ENCODE peak calls at places on chromosomes 11 and 22, in seven cellular contexts. V, W, B, S, E, N and Z are unnamed samples.

GRCh38 chr11:113045146-113045545 is 83.9 kb downstream of the NCAM1 start:
- DNase-seq in W (no peak), B (no peak), S (no peak), N (no peak), E (no peak), V (no peak), Z (no peak)

GRCh38 chr11:75554258-75555022 is 7.6 kb upstream of the SERPINH1 start:
- DNase-seq in S (peak), N (peak), E (peak), B (peak), W (peak), V (peak), Z (no peak)

GRCh38 chr22:27621671-27622070 is 179.9 kb downstream of the MN1 start:
- DNase-seq in E (no peak), W (no peak), S (no peak), N (no peak), V (no peak), B (no peak), Z (no peak)

GRCh38 chr11:74538680-74539079 is 45.2 kb upstream of the LIPT2 start:
- DNase-seq in S (no peak), B (no peak), N (peak), W (no peak), E (no peak), V (no peak), Z (no peak)

GRCh38 chr11:36069576-36070214 is 125.8 kb downstream of the LDLRAD3 start:
- DNase-seq in V (no peak), B (no peak), E (no peak), W (peak), N (no peak), S (no peak), Z (no peak)

GRCh38 chr11:61294717-61295595 is at the start of gene VWCE:
- DNase-seq in B (peak), S (peak), W (peak), E (peak), V (peak), N (no peak), Z (no peak)

GRCh38 chr22:36349726-36350125 is 38.0 kb downstream of the MYH9 start:
- DNase-seq in S (no peak), V (no peak), E (no peak), W (no peak), B (no peak), N (no peak), Z (no peak)

GRCh38 chr11:95547974-95548373 is 241.6 kb downstream of the FAM76B start:
- DNase-seq in B (no peak), E (no peak), N (no peak), S (no peak), V (no peak), W (no peak), Z (no peak)

GRCh38 chr22:24975125-24975640 is 22.7 kb downstream of the KIAA1671 start:
- DNase-seq in B (no peak), W (no peak), V (no peak), E (no peak), N (no peak), S (no peak), Z (no peak)

GRCh38 chr11:422249-422656 is 7.5 kb upstream of the SIGIRR start:
- DNase-seq in W (peak), V (no peak), N (no peak), S (no peak), B (no peak), E (no peak), Z (no peak)

GRCh38 chr11:119149371-119150275 is 771 bp downstream of the ABCG4 start:
- DNase-seq in W (no peak), S (no peak), B (no peak), N (no peak), E (no peak), V (no peak), Z (no peak)
- H3K4me3 ChIP-seq in W (peak), S (peak), B (peak), N (peak), E (peak), V (no peak), Z (peak)

GRCh38 chr22:28904211-28904808 is 20.9 kb downstream of the ZNRF3 start:
- DNase-seq in W (no peak), N (no peak), E (peak), S (no peak), V (no peak), B (no peak), Z (no peak)
- H3K4me3 ChIP-seq in W (no peak), N (no peak), E (peak), S (no peak), V (no peak), B (no peak), Z (no peak)

DNA sequence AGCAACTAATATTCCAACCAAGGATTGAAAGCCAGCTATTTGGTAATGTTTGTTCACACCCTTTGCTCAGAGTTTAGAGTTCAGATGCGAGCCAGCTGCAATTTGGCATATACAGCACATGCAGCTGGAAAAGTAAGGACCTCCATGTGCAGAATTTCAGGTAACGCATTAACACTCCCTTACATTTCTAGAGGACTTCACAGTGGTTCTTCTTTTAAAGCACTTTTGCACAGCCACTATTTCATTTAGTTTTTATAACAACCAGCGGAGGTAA is 3.4 kb downstream of the POU2AF3 start:
- DNase-seq in W (no peak), S (no peak), V (no peak), E (no peak), B (no peak), N (no peak), Z (no peak)
- H3K4me3 ChIP-seq in W (no peak), S (no peak), V (no peak), E (no peak), B (no peak), N (no peak), Z (no peak)

DNA sequence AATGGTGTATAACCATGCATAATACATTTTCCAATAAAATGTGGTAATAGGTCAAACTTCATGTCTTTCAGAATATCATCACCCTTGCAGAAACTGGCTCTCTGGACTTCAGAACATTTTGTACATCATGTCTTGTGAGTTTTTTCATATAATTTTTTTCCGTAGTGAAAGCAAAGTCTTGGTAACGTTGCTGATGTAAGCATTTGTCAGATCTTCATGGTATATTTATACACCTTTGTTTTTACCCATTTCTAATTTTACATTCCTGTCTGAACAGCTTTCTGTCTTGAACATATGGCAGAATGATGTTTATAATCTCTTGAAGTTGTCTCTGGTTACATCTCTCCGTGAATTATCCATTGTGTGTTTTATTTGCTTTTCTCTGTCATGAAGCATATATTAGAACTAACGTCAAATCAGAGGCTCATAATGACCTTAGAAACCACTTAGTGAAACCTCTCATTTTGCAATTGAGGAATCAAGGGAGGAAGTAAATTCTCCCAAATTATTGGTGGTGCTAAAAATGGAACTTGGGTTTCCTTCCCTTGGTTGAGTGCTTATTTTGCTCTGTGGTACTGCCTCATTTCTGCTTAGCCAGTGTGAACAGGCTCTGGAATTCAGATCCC is 37.4 kb downstream of the CSRP3 start:
- DNase-seq in N (no peak), B (no peak), W (no peak), E (no peak), V (no peak), S (no peak), Z (no peak)
- H3K4me3 ChIP-seq in N (no peak), B (no peak), W (no peak), E (no peak), V (no peak), S (no peak), Z (no peak)

GRCh38 chr11:104164028-104164520 is at the start of gene PDGFD:
- DNase-seq in V (peak), S (peak), W (no peak), N (no peak), B (peak), E (peak), Z (no peak)
- H3K4me3 ChIP-seq in V (peak), S (peak), W (no peak), N (peak), B (peak), E (peak), Z (peak)

DNA sequence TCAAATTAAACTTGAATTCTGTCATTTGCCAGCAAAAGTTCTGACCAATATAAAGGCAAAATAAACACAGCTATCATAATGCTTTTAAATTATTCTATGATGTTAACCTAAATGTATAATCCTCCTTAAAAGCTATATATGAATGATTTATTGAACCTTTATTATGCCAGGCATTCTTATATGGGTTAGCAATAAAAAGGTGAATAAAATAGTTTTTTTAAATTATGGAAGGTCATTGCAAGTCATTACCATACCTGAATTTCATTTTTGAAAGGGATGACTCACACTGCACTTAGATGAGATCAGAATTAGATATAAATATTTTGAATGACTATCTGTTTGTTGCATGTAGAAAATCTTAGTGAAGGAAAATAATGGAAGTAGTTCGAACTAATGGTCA is 822.2 kb downstream of the LUZP2 start:
- DNase-seq in V (no peak), B (no peak), N (no peak), E (no peak), W (no peak), S (no peak), Z (no peak)
- H3K4me3 ChIP-seq in V (no peak), B (no peak), N (no peak), E (no peak), W (no peak), S (no peak), Z (no peak)

DNA sequence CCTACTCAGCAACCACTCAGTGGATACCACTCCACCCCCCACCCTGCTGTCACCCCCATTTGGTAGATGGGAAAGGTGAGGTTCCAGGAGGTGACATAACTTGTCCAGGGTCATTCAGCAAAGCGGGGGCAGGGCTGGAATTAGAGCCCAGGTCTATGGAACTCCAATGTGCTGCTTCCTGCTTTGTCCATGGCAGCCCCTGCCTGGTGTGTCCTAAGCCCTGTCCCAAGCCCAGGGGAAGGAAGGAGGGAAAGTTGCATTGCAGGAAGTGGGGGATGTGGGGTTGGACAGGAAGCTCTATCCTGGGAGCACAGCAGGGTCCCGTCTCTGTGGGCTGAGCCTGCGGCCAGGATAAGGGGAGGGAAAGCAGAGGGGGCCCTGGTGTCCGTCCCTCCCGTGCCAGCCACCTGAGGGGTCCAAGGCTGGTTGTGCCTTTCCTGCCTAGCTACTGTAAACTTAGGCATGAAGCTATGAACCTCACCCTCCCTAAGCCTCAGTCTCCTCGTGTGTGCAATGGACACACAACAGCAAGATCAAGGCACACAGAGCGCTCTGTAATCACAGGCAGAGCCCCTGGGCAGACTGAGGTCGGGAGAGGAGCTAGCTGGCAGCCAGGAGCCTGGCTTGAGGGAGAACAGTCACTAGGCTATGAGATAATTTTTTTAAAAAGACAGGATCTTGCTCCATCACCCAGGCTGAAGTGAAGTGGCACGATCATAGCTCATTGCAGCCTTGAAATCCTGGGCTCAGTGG is 12.9 kb downstream of the GAL3ST1 start:
- DNase-seq in S (no peak), B (no peak), N (no peak), W (no peak), E (no peak), V (no peak), Z (no peak)
- H3K4me3 ChIP-seq in S (no peak), B (no peak), N (no peak), W (no peak), E (no peak), V (no peak), Z (no peak)

GRCh38 chr11:47186937-47187681 is 875 bp upstream of the PACSIN3 start:
- DNase-seq in E (peak), N (no peak), W (peak), S (peak), V (peak), B (peak), Z (no peak)
- H3K4me3 ChIP-seq in E (peak), N (peak), W (peak), S (peak), V (no peak), B (peak), Z (peak)

GRCh38 chr11:65506770-65507485 is 8.1 kb downstream of the MALAT1 start:
- DNase-seq in N (peak), E (peak), B (peak), W (peak), S (peak), V (peak), Z (peak)
- H3K4me3 ChIP-seq in N (peak), E (peak), B (peak), W (no peak), S (peak), V (no peak), Z (peak)